ENCODE peak calls at places on chromosomes 12 and 14, in eight cellular contexts. G, J, Y, C, A, Z, V and I are unnamed samples.

GRCh38 chr14:90924618-90925345 is 108.6 kb upstream of the TTC7B start:
- DNase-seq in G (no peak), J (no peak), Y (peak; percentile 73), C (no peak), A (no peak), Z (no peak), V (no peak), I (no peak)

GRCh38 chr12:32400114-32400672 is 835 bp downstream of the FGD4 start:
- DNase-seq in G (peak; percentile 38), J (no peak), Y (no peak), C (no peak), A (no peak), Z (no peak), V (no peak), I (no peak)

GRCh38 chr14:22478670-22479069 is 110.4 kb downstream of the DAD1 start:
- DNase-seq in G (no peak), J (no peak), Y (no peak), C (no peak), A (no peak), Z (no peak), V (no peak), I (no peak)

GRCh38 chr12:47602949-47603558 is 102.8 kb downstream of the RPAP3 start:
- DNase-seq in G (no peak), J (no peak), Y (no peak), C (no peak), A (no peak), Z (no peak), V (peak; percentile 66), I (no peak)

GRCh38 chr12:19115285-19115684 is 14.2 kb upstream of the PLEKHA5 start:
- DNase-seq in G (no peak), J (no peak), Y (no peak), C (no peak), A (no peak), Z (no peak), V (no peak), I (no peak)

GRCh38 chr14:22544881-22545420 is 44.1 kb downstream of the DAD1 start:
- DNase-seq in G (no peak), J (no peak), Y (no peak), C (no peak), A (no peak), Z (no peak), V (no peak), I (no peak)

GRCh38 chr12:89243786-89244185 is 108.5 kb downstream of the DUSP6 start:
- DNase-seq in G (no peak), J (no peak), Y (no peak), C (no peak), A (peak; percentile 82), Z (no peak), V (no peak), I (no peak)

GRCh38 chr14:28756896-28757570 is 9.6 kb upstream of the FOXG1 start:
- DNase-seq in G (peak; percentile 57), J (no peak), Y (peak; percentile 64), C (no peak), A (peak; percentile 23), Z (no peak), V (peak; percentile 55), I (no peak)

GRCh38 chr12:111446631-111447570 is 41.2 kb downstream of the SH2B3 start:
- DNase-seq in G (no peak), J (no peak), Y (no peak), C (no peak), A (no peak), Z (no peak), V (no peak), I (no peak)

GRCh38 chr14:71309756-71310155 is 402.5 kb downstream of the PCNX1 start:
- DNase-seq in G (no peak), J (no peak), Y (no peak), C (no peak), A (no peak), Z (no peak), V (peak; percentile 38), I (no peak)

GRCh38 chr12:24742378-24742777 is 206.5 kb downstream of the BCAT1 start:
- DNase-seq in G (peak; percentile 33), J (no peak), Y (no peak), C (no peak), A (peak; percentile 74), Z (no peak), V (no peak), I (no peak)

GRCh38 chr12:101414533-101415119 is 7.1 kb upstream of the ARL1 start:
- DNase-seq in G (peak; percentile 48), J (no peak), Y (peak; percentile 89), C (no peak), A (peak; percentile 20), Z (peak; percentile 26), V (peak; percentile 84), I (peak; percentile 41)

GRCh38 chr12:25701290-25701689 is 148.2 kb upstream of the LMNTD1 start:
- DNase-seq in G (no peak), J (no peak), Y (no peak), C (no peak), A (no peak), Z (no peak), V (no peak), I (no peak)